ENCODE peak calls at places on chromosomes 6 and 20, in seven cellular contexts. One of them, this sample, is unnamed.

GRCh38 chr6:90411292-90411781 is 114.7 kb upstream of the BACH2 start:
- DNase-seq in activated T-cell treated with anti-CD3 and anti-CD28 coated beads, Interleukin-2, amount 50 U/mL, for 72 hours: peak; percentile 87
- DNase-seq in HCEC 1CT: no peak
- DNase-seq in adrenal gland: no peak
- DNase-seq in T-helper 2 cell: peak; percentile 62
- DNase-seq in GM03348: no peak
- DNase-seq in immature natural killer cell: no peak
- DNase-seq in this sample: peak; percentile 69

GRCh38 chr20:58996226-58996611 is 10.8 kb downstream of the CTSZ start:
- DNase-seq in activated T-cell treated with anti-CD3 and anti-CD28 coated beads, Interleukin-2, amount 50 U/mL, for 72 hours: no peak
- DNase-seq in HCEC 1CT: no peak
- DNase-seq in adrenal gland: no peak
- DNase-seq in T-helper 2 cell: no peak
- DNase-seq in GM03348: no peak
- DNase-seq in immature natural killer cell: no peak
- DNase-seq in this sample: no peak

GRCh38 chr6:107490568-107491058 is 696 bp downstream of the SOBP start:
- DNase-seq in activated T-cell treated with anti-CD3 and anti-CD28 coated beads, Interleukin-2, amount 50 U/mL, for 72 hours: peak; percentile 20
- DNase-seq in HCEC 1CT: no peak
- DNase-seq in adrenal gland: no peak
- DNase-seq in T-helper 2 cell: no peak
- DNase-seq in GM03348: no peak
- DNase-seq in immature natural killer cell: no peak
- DNase-seq in this sample: no peak

GRCh38 chr20:49115565-49115964 is 69.5 kb downstream of the CSE1L start:
- DNase-seq in activated T-cell treated with anti-CD3 and anti-CD28 coated beads, Interleukin-2, amount 50 U/mL, for 72 hours: no peak
- DNase-seq in HCEC 1CT: peak; percentile 38
- DNase-seq in adrenal gland: no peak
- DNase-seq in T-helper 2 cell: no peak
- DNase-seq in GM03348: peak; percentile 34
- DNase-seq in immature natural killer cell: no peak
- DNase-seq in this sample: no peak

GRCh38 chr6:180295-180694 is 112.0 kb upstream of the DUSP22 start:
- DNase-seq in activated T-cell treated with anti-CD3 and anti-CD28 coated beads, Interleukin-2, amount 50 U/mL, for 72 hours: peak; percentile 23
- DNase-seq in HCEC 1CT: no peak
- DNase-seq in adrenal gland: no peak
- DNase-seq in T-helper 2 cell: no peak
- DNase-seq in GM03348: no peak
- DNase-seq in immature natural killer cell: no peak
- DNase-seq in this sample: no peak

GRCh38 chr20:3904224-3904623 is 15.0 kb downstream of the PANK2 start:
- DNase-seq in activated T-cell treated with anti-CD3 and anti-CD28 coated beads, Interleukin-2, amount 50 U/mL, for 72 hours: no peak
- DNase-seq in HCEC 1CT: no peak
- DNase-seq in adrenal gland: no peak
- DNase-seq in T-helper 2 cell: no peak
- DNase-seq in GM03348: no peak
- DNase-seq in immature natural killer cell: no peak
- DNase-seq in this sample: no peak

GRCh38 chr6:27890351-27891299 is 21.6 kb downstream of the OR2B2 start:
- DNase-seq in activated T-cell treated with anti-CD3 and anti-CD28 coated beads, Interleukin-2, amount 50 U/mL, for 72 hours: peak; percentile 90
- DNase-seq in HCEC 1CT: peak; percentile 95
- DNase-seq in adrenal gland: peak; percentile 59
- DNase-seq in T-helper 2 cell: no peak
- DNase-seq in GM03348: peak; percentile 89
- DNase-seq in immature natural killer cell: peak; percentile 91
- DNase-seq in this sample: peak; percentile 50

GRCh38 chr6:57262901-57263694 is 41.0 kb upstream of the RAB23 start:
- DNase-seq in activated T-cell treated with anti-CD3 and anti-CD28 coated beads, Interleukin-2, amount 50 U/mL, for 72 hours: no peak
- DNase-seq in HCEC 1CT: peak; percentile 95
- DNase-seq in adrenal gland: no peak
- DNase-seq in T-helper 2 cell: no peak
- DNase-seq in GM03348: peak; percentile 56
- DNase-seq in immature natural killer cell: no peak
- DNase-seq in this sample: no peak

GRCh38 chr6:113122060-113122459 is 735.1 kb upstream of the MARCKS start:
- DNase-seq in activated T-cell treated with anti-CD3 and anti-CD28 coated beads, Interleukin-2, amount 50 U/mL, for 72 hours: no peak
- DNase-seq in HCEC 1CT: peak; percentile 92
- DNase-seq in adrenal gland: no peak
- DNase-seq in T-helper 2 cell: no peak
- DNase-seq in GM03348: peak; percentile 61
- DNase-seq in immature natural killer cell: no peak
- DNase-seq in this sample: no peak

GRCh38 chr6:37788259-37788658 is 31.3 kb upstream of the ZFAND3 start:
- DNase-seq in activated T-cell treated with anti-CD3 and anti-CD28 coated beads, Interleukin-2, amount 50 U/mL, for 72 hours: no peak
- DNase-seq in HCEC 1CT: peak; percentile 15
- DNase-seq in adrenal gland: no peak
- DNase-seq in T-helper 2 cell: no peak
- DNase-seq in GM03348: no peak
- DNase-seq in immature natural killer cell: no peak
- DNase-seq in this sample: no peak

GRCh38 chr6:52286798-52287432 is 2.4 kb upstream of the MCM3 start:
- DNase-seq in activated T-cell treated with anti-CD3 and anti-CD28 coated beads, Interleukin-2, amount 50 U/mL, for 72 hours: peak; percentile 76
- DNase-seq in HCEC 1CT: peak; percentile 78
- DNase-seq in adrenal gland: peak; percentile 77
- DNase-seq in T-helper 2 cell: peak; percentile 33
- DNase-seq in GM03348: peak; percentile 69
- DNase-seq in immature natural killer cell: peak; percentile 38
- DNase-seq in this sample: peak; percentile 38

GRCh38 chr6:46990031-46990644 is 52.0 kb downstream of the ADGRF1 start:
- DNase-seq in activated T-cell treated with anti-CD3 and anti-CD28 coated beads, Interleukin-2, amount 50 U/mL, for 72 hours: no peak
- DNase-seq in HCEC 1CT: no peak
- DNase-seq in adrenal gland: no peak
- DNase-seq in T-helper 2 cell: no peak
- DNase-seq in GM03348: no peak
- DNase-seq in immature natural killer cell: no peak
- DNase-seq in this sample: no peak

GRCh38 chr20:44032583-44033138 is 118.0 kb downstream of the TOX2 start:
- DNase-seq in activated T-cell treated with anti-CD3 and anti-CD28 coated beads, Interleukin-2, amount 50 U/mL, for 72 hours: no peak
- DNase-seq in HCEC 1CT: no peak
- DNase-seq in adrenal gland: no peak
- DNase-seq in T-helper 2 cell: no peak
- DNase-seq in GM03348: no peak
- DNase-seq in immature natural killer cell: no peak
- DNase-seq in this sample: no peak

GRCh38 chr6:110482774-110483400 is 6.5 kb upstream of the SLC22A16 start:
- DNase-seq in activated T-cell treated with anti-CD3 and anti-CD28 coated beads, Interleukin-2, amount 50 U/mL, for 72 hours: no peak
- DNase-seq in HCEC 1CT: no peak
- DNase-seq in adrenal gland: no peak
- DNase-seq in T-helper 2 cell: no peak
- DNase-seq in GM03348: no peak
- DNase-seq in immature natural killer cell: no peak
- DNase-seq in this sample: no peak

GRCh38 chr6:106133040-106133439 is 46.9 kb downstream of the PRDM1 start:
- DNase-seq in activated T-cell treated with anti-CD3 and anti-CD28 coated beads, Interleukin-2, amount 50 U/mL, for 72 hours: no peak
- DNase-seq in HCEC 1CT: no peak
- DNase-seq in adrenal gland: no peak
- DNase-seq in T-helper 2 cell: no peak
- DNase-seq in GM03348: no peak
- DNase-seq in immature natural killer cell: no peak
- DNase-seq in this sample: no peak

This sample was measured in activated T-helper 9 cell treated with anti-CD3 and anti-CD28 coated beads, Interleukin-2, amount 50 U/mL, for 16 hours.